ENCODE peak calls at places on chromosome 3, in ten cellular contexts. One of them, this sample, is unnamed.

GRCh38 chr3:152556731-152557254 is 278.1 kb upstream of the P2RY1 start:
- DNase-seq in T-cell: no peak
- DNase-seq in stimulated activated CD4-positive, alpha-beta T cell treated with anti-CD3 and anti-CD28 coated beads, Interleukin-12 subunit alpha, Interleukin-12 subunit beta, amount 100 ng/mL, for 4 hours: no peak
- DNase-seq in ovary: peak
- DNase-seq in psoas muscle: no peak
- DNase-seq in HTR-8/SVneo: peak
- DNase-seq in COR-L47: no peak
- DNase-seq in AG09319: no peak
- DNase-seq in ureter: no peak
- DNase-seq in fibroblast of pulmonary artery: peak
- DNase-seq in this sample: no peak

GRCh38 chr3:45534580-45535080 is 59.9 kb upstream of the LIMD1 start:
- DNase-seq in T-cell: no peak
- DNase-seq in stimulated activated CD4-positive, alpha-beta T cell treated with anti-CD3 and anti-CD28 coated beads, Interleukin-12 subunit alpha, Interleukin-12 subunit beta, amount 100 ng/mL, for 4 hours: no peak
- DNase-seq in ovary: no peak
- DNase-seq in psoas muscle: no peak
- DNase-seq in HTR-8/SVneo: no peak
- DNase-seq in COR-L47: no peak
- DNase-seq in AG09319: no peak
- DNase-seq in ureter: no peak
- DNase-seq in fibroblast of pulmonary artery: no peak
- DNase-seq in this sample: no peak

GRCh38 chr3:164515256-164515655 is 563.0 kb downstream of the SI start:
- DNase-seq in T-cell: no peak
- DNase-seq in stimulated activated CD4-positive, alpha-beta T cell treated with anti-CD3 and anti-CD28 coated beads, Interleukin-12 subunit alpha, Interleukin-12 subunit beta, amount 100 ng/mL, for 4 hours: no peak
- DNase-seq in ovary: no peak
- DNase-seq in psoas muscle: no peak
- DNase-seq in HTR-8/SVneo: no peak
- DNase-seq in COR-L47: no peak
- DNase-seq in AG09319: no peak
- DNase-seq in ureter: no peak
- DNase-seq in fibroblast of pulmonary artery: no peak
- DNase-seq in this sample: no peak

GRCh38 chr3:119891944-119892721 is 110.2 kb downstream of the NR1I2 start:
- DNase-seq in T-cell: peak
- DNase-seq in stimulated activated CD4-positive, alpha-beta T cell treated with anti-CD3 and anti-CD28 coated beads, Interleukin-12 subunit alpha, Interleukin-12 subunit beta, amount 100 ng/mL, for 4 hours: no peak
- DNase-seq in ovary: no peak
- DNase-seq in psoas muscle: no peak
- DNase-seq in HTR-8/SVneo: peak
- DNase-seq in COR-L47: peak
- DNase-seq in AG09319: peak
- DNase-seq in ureter: peak
- DNase-seq in fibroblast of pulmonary artery: peak
- DNase-seq in this sample: peak

GRCh38 chr3:47475029-47475569 is 642 bp downstream of the SCAP start:
- DNase-seq in T-cell: no peak
- DNase-seq in stimulated activated CD4-positive, alpha-beta T cell treated with anti-CD3 and anti-CD28 coated beads, Interleukin-12 subunit alpha, Interleukin-12 subunit beta, amount 100 ng/mL, for 4 hours: no peak
- DNase-seq in ovary: no peak
- DNase-seq in psoas muscle: no peak
- DNase-seq in HTR-8/SVneo: no peak
- DNase-seq in COR-L47: no peak
- DNase-seq in AG09319: no peak
- DNase-seq in ureter: peak
- DNase-seq in fibroblast of pulmonary artery: peak
- DNase-seq in this sample: no peak

GRCh38 chr3:16177962-16178627 is 3.6 kb downstream of the GALNT15 start:
- DNase-seq in T-cell: peak
- DNase-seq in stimulated activated CD4-positive, alpha-beta T cell treated with anti-CD3 and anti-CD28 coated beads, Interleukin-12 subunit alpha, Interleukin-12 subunit beta, amount 100 ng/mL, for 4 hours: peak
- DNase-seq in ovary: peak
- DNase-seq in psoas muscle: peak
- DNase-seq in HTR-8/SVneo: peak
- DNase-seq in COR-L47: no peak
- DNase-seq in AG09319: peak
- DNase-seq in ureter: peak
- DNase-seq in fibroblast of pulmonary artery: peak
- DNase-seq in this sample: peak

GRCh38 chr3:113297741-113298320 is 86.5 kb downstream of the BOC start:
- DNase-seq in T-cell: no peak
- DNase-seq in stimulated activated CD4-positive, alpha-beta T cell treated with anti-CD3 and anti-CD28 coated beads, Interleukin-12 subunit alpha, Interleukin-12 subunit beta, amount 100 ng/mL, for 4 hours: no peak
- DNase-seq in ovary: no peak
- DNase-seq in psoas muscle: no peak
- DNase-seq in HTR-8/SVneo: no peak
- DNase-seq in COR-L47: no peak
- DNase-seq in AG09319: no peak
- DNase-seq in ureter: no peak
- DNase-seq in fibroblast of pulmonary artery: no peak
- DNase-seq in this sample: no peak

GRCh38 chr3:143736651-143737050 is 111.6 kb downstream of the SLC9A9 start:
- DNase-seq in T-cell: no peak
- DNase-seq in stimulated activated CD4-positive, alpha-beta T cell treated with anti-CD3 and anti-CD28 coated beads, Interleukin-12 subunit alpha, Interleukin-12 subunit beta, amount 100 ng/mL, for 4 hours: no peak
- DNase-seq in ovary: no peak
- DNase-seq in psoas muscle: no peak
- DNase-seq in HTR-8/SVneo: no peak
- DNase-seq in COR-L47: no peak
- DNase-seq in AG09319: no peak
- DNase-seq in ureter: no peak
- DNase-seq in fibroblast of pulmonary artery: peak
- DNase-seq in this sample: no peak

GRCh38 chr3:46184469-46184868 is 23.6 kb downstream of the CCR1 start:
- DNase-seq in T-cell: no peak
- DNase-seq in stimulated activated CD4-positive, alpha-beta T cell treated with anti-CD3 and anti-CD28 coated beads, Interleukin-12 subunit alpha, Interleukin-12 subunit beta, amount 100 ng/mL, for 4 hours: no peak
- DNase-seq in ovary: no peak
- DNase-seq in psoas muscle: no peak
- DNase-seq in HTR-8/SVneo: no peak
- DNase-seq in COR-L47: no peak
- DNase-seq in AG09319: no peak
- DNase-seq in ureter: no peak
- DNase-seq in fibroblast of pulmonary artery: peak
- DNase-seq in this sample: no peak

GRCh38 chr3:135867911-135868310 is 97.6 kb upstream of the PPP2R3A start:
- DNase-seq in T-cell: no peak
- DNase-seq in stimulated activated CD4-positive, alpha-beta T cell treated with anti-CD3 and anti-CD28 coated beads, Interleukin-12 subunit alpha, Interleukin-12 subunit beta, amount 100 ng/mL, for 4 hours: no peak
- DNase-seq in ovary: no peak
- DNase-seq in psoas muscle: no peak
- DNase-seq in HTR-8/SVneo: no peak
- DNase-seq in COR-L47: no peak
- DNase-seq in AG09319: no peak
- DNase-seq in ureter: no peak
- DNase-seq in fibroblast of pulmonary artery: no peak
- DNase-seq in this sample: no peak

GRCh38 chr3:114377426-114377825 is 83.6 kb downstream of the TIGIT start:
- DNase-seq in T-cell: no peak
- DNase-seq in stimulated activated CD4-positive, alpha-beta T cell treated with anti-CD3 and anti-CD28 coated beads, Interleukin-12 subunit alpha, Interleukin-12 subunit beta, amount 100 ng/mL, for 4 hours: no peak
- DNase-seq in ovary: no peak
- DNase-seq in psoas muscle: no peak
- DNase-seq in HTR-8/SVneo: no peak
- DNase-seq in COR-L47: no peak
- DNase-seq in AG09319: no peak
- DNase-seq in ureter: no peak
- DNase-seq in fibroblast of pulmonary artery: no peak
- DNase-seq in this sample: no peak

GRCh38 chr3:177522051-177522450 is 324.8 kb upstream of the TBL1XR1 start:
- DNase-seq in T-cell: no peak
- DNase-seq in stimulated activated CD4-positive, alpha-beta T cell treated with anti-CD3 and anti-CD28 coated beads, Interleukin-12 subunit alpha, Interleukin-12 subunit beta, amount 100 ng/mL, for 4 hours: no peak
- DNase-seq in ovary: no peak
- DNase-seq in psoas muscle: no peak
- DNase-seq in HTR-8/SVneo: no peak
- DNase-seq in COR-L47: no peak
- DNase-seq in AG09319: no peak
- DNase-seq in ureter: no peak
- DNase-seq in fibroblast of pulmonary artery: no peak
- DNase-seq in this sample: no peak

GRCh38 chr3:122918576-122919290 is 108.8 kb downstream of the SEMA5B start:
- DNase-seq in T-cell: no peak
- DNase-seq in stimulated activated CD4-positive, alpha-beta T cell treated with anti-CD3 and anti-CD28 coated beads, Interleukin-12 subunit alpha, Interleukin-12 subunit beta, amount 100 ng/mL, for 4 hours: no peak
- DNase-seq in ovary: no peak
- DNase-seq in psoas muscle: no peak
- DNase-seq in HTR-8/SVneo: no peak
- DNase-seq in COR-L47: no peak
- DNase-seq in AG09319: no peak
- DNase-seq in ureter: no peak
- DNase-seq in fibroblast of pulmonary artery: peak
- DNase-seq in this sample: no peak

GRCh38 chr3:100032262-100032661 is 82.0 kb downstream of the FILIP1L start:
- DNase-seq in T-cell: no peak
- DNase-seq in stimulated activated CD4-positive, alpha-beta T cell treated with anti-CD3 and anti-CD28 coated beads, Interleukin-12 subunit alpha, Interleukin-12 subunit beta, amount 100 ng/mL, for 4 hours: no peak
- DNase-seq in ovary: no peak
- DNase-seq in psoas muscle: no peak
- DNase-seq in HTR-8/SVneo: no peak
- DNase-seq in COR-L47: no peak
- DNase-seq in AG09319: no peak
- DNase-seq in ureter: no peak
- DNase-seq in fibroblast of pulmonary artery: peak
- DNase-seq in this sample: no peak

GRCh38 chr3:187624588-187624987 is 45.6 kb downstream of the SST start:
- DNase-seq in T-cell: no peak
- DNase-seq in stimulated activated CD4-positive, alpha-beta T cell treated with anti-CD3 and anti-CD28 coated beads, Interleukin-12 subunit alpha, Interleukin-12 subunit beta, amount 100 ng/mL, for 4 hours: no peak
- DNase-seq in ovary: no peak
- DNase-seq in psoas muscle: no peak
- DNase-seq in HTR-8/SVneo: no peak
- DNase-seq in COR-L47: no peak
- DNase-seq in AG09319: no peak
- DNase-seq in ureter: no peak
- DNase-seq in fibroblast of pulmonary artery: no peak
- DNase-seq in this sample: no peak

GRCh38 chr3:136667081-136667480 is 85.1 kb downstream of the STAG1 start:
- DNase-seq in T-cell: no peak
- DNase-seq in stimulated activated CD4-positive, alpha-beta T cell treated with anti-CD3 and anti-CD28 coated beads, Interleukin-12 subunit alpha, Interleukin-12 subunit beta, amount 100 ng/mL, for 4 hours: no peak
- DNase-seq in ovary: no peak
- DNase-seq in psoas muscle: no peak
- DNase-seq in HTR-8/SVneo: no peak
- DNase-seq in COR-L47: no peak
- DNase-seq in AG09319: no peak
- DNase-seq in ureter: no peak
- DNase-seq in fibroblast of pulmonary artery: no peak
- DNase-seq in this sample: no peak

GRCh38 chr3:10768995-10769394 is 47.0 kb upstream of the SLC6A11 start:
- DNase-seq in T-cell: no peak
- DNase-seq in stimulated activated CD4-positive, alpha-beta T cell treated with anti-CD3 and anti-CD28 coated beads, Interleukin-12 subunit alpha, Interleukin-12 subunit beta, amount 100 ng/mL, for 4 hours: no peak
- DNase-seq in ovary: no peak
- DNase-seq in psoas muscle: no peak
- DNase-seq in HTR-8/SVneo: no peak
- DNase-seq in COR-L47: no peak
- DNase-seq in AG09319: no peak
- DNase-seq in ureter: peak
- DNase-seq in fibroblast of pulmonary artery: no peak
- DNase-seq in this sample: no peak

GRCh38 chr3:98151241-98151640 is 4.0 kb downstream of the OR5H14 start:
- DNase-seq in T-cell: no peak
- DNase-seq in stimulated activated CD4-positive, alpha-beta T cell treated with anti-CD3 and anti-CD28 coated beads, Interleukin-12 subunit alpha, Interleukin-12 subunit beta, amount 100 ng/mL, for 4 hours: no peak
- DNase-seq in ovary: no peak
- DNase-seq in psoas muscle: no peak
- DNase-seq in HTR-8/SVneo: peak
- DNase-seq in COR-L47: no peak
- DNase-seq in AG09319: no peak
- DNase-seq in ureter: no peak
- DNase-seq in fibroblast of pulmonary artery: no peak
- DNase-seq in this sample: no peak

GRCh38 chr3:160810360-160810759 is 54.3 kb downstream of the PPM1L start:
- DNase-seq in T-cell: no peak
- DNase-seq in stimulated activated CD4-positive, alpha-beta T cell treated with anti-CD3 and anti-CD28 coated beads, Interleukin-12 subunit alpha, Interleukin-12 subunit beta, amount 100 ng/mL, for 4 hours: no peak
- DNase-seq in ovary: no peak
- DNase-seq in psoas muscle: peak
- DNase-seq in HTR-8/SVneo: no peak
- DNase-seq in COR-L47: no peak
- DNase-seq in AG09319: peak
- DNase-seq in ureter: no peak
- DNase-seq in fibroblast of pulmonary artery: peak
- DNase-seq in this sample: no peak